ENCODE peak calls at places on chromosomes 1 and 21, in five cellular contexts. E is aorta; S is RWPE1; M is stimulated activated CD8-positive, alpha-beta memory T cell treated with anti-CD3 and anti-CD28 coated beads, Interleukin-7, amount 100 ng/mL, for 24 hours; R is kidney glomerular epithelial cell. W is an unnamed sample.

GRCh38 chr1:92960395-92961130 is 699 bp downstream of the DIPK1A start:
- DNase-seq in E (peak), S (peak), M (peak), R (peak), W (peak)

GRCh38 chr1:18079941-18080340 is 27.7 kb upstream of the IGSF21 start:
- DNase-seq in E (no peak), S (no peak), M (no peak), R (no peak), W (no peak)

GRCh38 chr1:31871703-31872102 is 55.9 kb upstream of the SPOCD1 start:
- DNase-seq in E (no peak), S (no peak), M (no peak), R (peak), W (no peak)

GRCh38 chr21:45612096-45613019 is 31.2 kb upstream of the PCBP3 start:
- DNase-seq in E (peak), S (peak), M (no peak), R (no peak), W (peak)

GRCh38 chr1:66298427-66298826 is 235.5 kb upstream of the SGIP1 start:
- DNase-seq in E (no peak), S (no peak), M (no peak), R (no peak), W (no peak)

GRCh38 chr1:110466646-110467280 is 15.8 kb downstream of the PROK1 start:
- DNase-seq in E (peak), S (no peak), M (no peak), R (no peak), W (no peak)

GRCh38 chr1:214541206-214541605 is 10.2 kb downstream of the PTPN14 start:
- DNase-seq in E (no peak), S (no peak), M (no peak), R (no peak), W (no peak)

GRCh38 chr1:230339033-230339432 is 87.1 kb downstream of the PGBD5 start:
- DNase-seq in E (no peak), S (no peak), M (no peak), R (no peak), W (no peak)

GRCh38 chr1:184075040-184076029 is 23.8 kb downstream of the TSEN15 start:
- DNase-seq in E (no peak), S (peak), M (no peak), R (peak), W (peak)

GRCh38 chr1:156898151-156898550 is 4.6 kb downstream of the PEAR1 start:
- DNase-seq in E (no peak), S (peak), M (no peak), R (no peak), W (peak)

GRCh38 chr1:12121212-12122000 is 45.4 kb upstream of the TNFRSF1B start:
- DNase-seq in E (peak), S (no peak), M (no peak), R (no peak), W (no peak)

GRCh38 chr1:153393926-153394325 is 3.1 kb upstream of the S100A8 start:
- DNase-seq in E (no peak), S (no peak), M (no peak), R (no peak), W (no peak)

GRCh38 chr1:6512245-6512907 is 20.9 kb upstream of the PLEKHG5 start:
- DNase-seq in E (no peak), S (no peak), M (no peak), R (no peak), W (no peak)

GRCh38 chr1:63774617-63775417 is 1.0 kb downstream of the ROR1 start:
- DNase-seq in E (peak), S (peak), M (no peak), R (peak), W (peak)

GRCh38 chr1:36571106-36571505 is 88.4 kb upstream of the CSF3R start:
- DNase-seq in E (peak), S (no peak), M (no peak), R (no peak), W (no peak)

GRCh38 chr1:72623299-72623708 is 341.0 kb upstream of the NEGR1 start:
- DNase-seq in E (no peak), S (peak), M (no peak), R (peak), W (no peak)

GRCh38 chr1:28668956-28669719 is 554 bp downstream of the GMEB1 start:
- DNase-seq in E (peak), S (peak), M (peak), R (peak), W (no peak)

GRCh38 chr1:145995148-145995851 is 1.1 kb downstream of the TXNIP start:
- DNase-seq in E (no peak), S (no peak), M (no peak), R (no peak), W (no peak)

GRCh38 chr1:153760440-153760839 is 14.8 kb upstream of the SLC27A3 start:
- DNase-seq in E (no peak), S (no peak), M (no peak), R (no peak), W (no peak)

GRCh38 chr1:227775841-227776240 is 39.6 kb upstream of the PRSS38 start:
- DNase-seq in E (no peak), S (no peak), M (no peak), R (no peak), W (no peak)

GRCh38 chr1:58870298-58870676 is 86.4 kb upstream of the JUN start:
- DNase-seq in E (no peak), S (no peak), M (no peak), R (peak), W (no peak)

GRCh38 chr1:34578306-34578705 is 176.5 kb upstream of the GJB5 start:
- DNase-seq in E (no peak), S (no peak), M (no peak), R (no peak), W (no peak)

GRCh38 chr1:47587891-47588582 is 150.2 kb downstream of the FOXD2 start:
- DNase-seq in E (no peak), S (no peak), M (no peak), R (peak), W (no peak)

GRCh38 chr1:224377676-224378006 is 21.0 kb downstream of the CNIH4 start:
- DNase-seq in E (no peak), S (peak), M (no peak), R (peak), W (peak)

GRCh38 chr1:115227683-115228082 is 110.4 kb downstream of the NGF start:
- DNase-seq in E (no peak), S (no peak), M (no peak), R (peak), W (no peak)

GRCh38 chr1:213983589-213984386 is 4.0 kb upstream of the PROX1 start:
- DNase-seq in E (no peak), S (no peak), M (no peak), R (no peak), W (no peak)